ENCODE peak calls at places on chromosomes 16 and 17, in seven cellular contexts. One of them, this sample, is unnamed.

GRCh38 chr16:21684199-21684598 is 20.4 kb downstream of the OTOA start:
- DNase-seq in GM06990: no peak
- DNase-seq in nephron progenitor cell: no peak
- DNase-seq in heart left ventricle: no peak
- DNase-seq in SJSA1: no peak
- DNase-seq in CD8-positive, alpha-beta T cell: no peak
- DNase-seq in D341Med: peak; percentile 50
- DNase-seq in this sample: no peak

GRCh38 chr17:32281011-32281451 is 15.4 kb downstream of the RHBDL3 start:
- DNase-seq in SJSA1: no peak
- DNase-seq in nephron progenitor cell: no peak
- DNase-seq in CD8-positive, alpha-beta T cell: no peak
- DNase-seq in D341Med: peak; percentile 93
- DNase-seq in GM06990: no peak
- DNase-seq in heart left ventricle: peak; percentile 83
- DNase-seq in this sample: no peak

GRCh38 chr16:11612110-11612981 is 25.6 kb upstream of the LITAF start:
- DNase-seq in CD8-positive, alpha-beta T cell: no peak
- DNase-seq in D341Med: no peak
- DNase-seq in GM06990: no peak
- DNase-seq in heart left ventricle: peak; percentile 43
- DNase-seq in SJSA1: no peak
- DNase-seq in nephron progenitor cell: no peak
- DNase-seq in this sample: no peak

GRCh38 chr17:73933871-73934270 is 269.6 kb upstream of the RPL38 start:
- DNase-seq in nephron progenitor cell: no peak
- DNase-seq in heart left ventricle: no peak
- DNase-seq in GM06990: no peak
- DNase-seq in D341Med: no peak
- DNase-seq in SJSA1: no peak
- DNase-seq in CD8-positive, alpha-beta T cell: no peak
- DNase-seq in this sample: no peak

GRCh38 chr16:30005341-30006094 is 5.3 kb downstream of the DOC2A start:
- DNase-seq in CD8-positive, alpha-beta T cell: no peak
- DNase-seq in GM06990: no peak
- DNase-seq in D341Med: peak; percentile 82
- DNase-seq in heart left ventricle: peak; percentile 22
- DNase-seq in nephron progenitor cell: peak; percentile 55
- DNase-seq in SJSA1: peak; percentile 42
- DNase-seq in this sample: peak; percentile 89

GRCh38 chr16:77037696-77038347 is 153.2 kb upstream of the MON1B start:
- DNase-seq in nephron progenitor cell: no peak
- DNase-seq in GM06990: no peak
- DNase-seq in SJSA1: no peak
- DNase-seq in CD8-positive, alpha-beta T cell: no peak
- DNase-seq in heart left ventricle: no peak
- DNase-seq in D341Med: no peak
- DNase-seq in this sample: no peak

GRCh38 chr17:4901648-4902344 is 1.1 kb downstream of the CHRNE start:
- DNase-seq in GM06990: peak; percentile 63
- DNase-seq in nephron progenitor cell: no peak
- DNase-seq in CD8-positive, alpha-beta T cell: no peak
- DNase-seq in D341Med: no peak
- DNase-seq in heart left ventricle: no peak
- DNase-seq in SJSA1: no peak
- DNase-seq in this sample: no peak

GRCh38 chr17:39563476-39563875 is 44.2 kb downstream of the NEUROD2 start:
- DNase-seq in heart left ventricle: no peak
- DNase-seq in SJSA1: no peak
- DNase-seq in GM06990: no peak
- DNase-seq in nephron progenitor cell: peak; percentile 36
- DNase-seq in CD8-positive, alpha-beta T cell: no peak
- DNase-seq in D341Med: peak; percentile 96
- DNase-seq in this sample: no peak

GRCh38 chr16:85460252-85460982 is 152.7 kb upstream of the GSE1 start:
- DNase-seq in GM06990: no peak
- DNase-seq in heart left ventricle: no peak
- DNase-seq in nephron progenitor cell: peak; percentile 49
- DNase-seq in CD8-positive, alpha-beta T cell: no peak
- DNase-seq in SJSA1: no peak
- DNase-seq in D341Med: peak; percentile 72
- DNase-seq in this sample: no peak

GRCh38 chr17:41835800-41836549 is at the start of gene NT5C3B:
- DNase-seq in heart left ventricle: peak; percentile 68
- DNase-seq in CD8-positive, alpha-beta T cell: peak; percentile 50
- DNase-seq in SJSA1: peak; percentile 59
- DNase-seq in D341Med: peak; percentile 99
- DNase-seq in nephron progenitor cell: peak; percentile 78
- DNase-seq in GM06990: peak; percentile 65
- DNase-seq in this sample: peak; percentile 92

GRCh38 chr16:2500634-2500936 is 13.2 kb upstream of the ATP6V0C start:
- DNase-seq in nephron progenitor cell: no peak
- DNase-seq in heart left ventricle: no peak
- DNase-seq in SJSA1: no peak
- DNase-seq in D341Med: no peak
- DNase-seq in GM06990: no peak
- DNase-seq in CD8-positive, alpha-beta T cell: no peak
- DNase-seq in this sample: no peak

GRCh38 chr16:50407351-50407750 is 38.6 kb upstream of the BRD7 start:
- DNase-seq in SJSA1: no peak
- DNase-seq in GM06990: no peak
- DNase-seq in D341Med: no peak
- DNase-seq in heart left ventricle: no peak
- DNase-seq in nephron progenitor cell: no peak
- DNase-seq in CD8-positive, alpha-beta T cell: no peak
- DNase-seq in this sample: no peak

GRCh38 chr16:85187002-85187401 is 74.7 kb upstream of the CIBAR2 start:
- DNase-seq in SJSA1: no peak
- DNase-seq in D341Med: no peak
- DNase-seq in GM06990: no peak
- DNase-seq in CD8-positive, alpha-beta T cell: no peak
- DNase-seq in heart left ventricle: peak; percentile 64
- DNase-seq in nephron progenitor cell: no peak
- DNase-seq in this sample: no peak

GRCh38 chr16:84423416-84423837 is 55.1 kb downstream of the ATP2C2 start:
- DNase-seq in CD8-positive, alpha-beta T cell: no peak
- DNase-seq in heart left ventricle: no peak
- DNase-seq in GM06990: no peak
- DNase-seq in nephron progenitor cell: no peak
- DNase-seq in D341Med: peak; percentile 55
- DNase-seq in SJSA1: peak; percentile 9
- DNase-seq in this sample: peak; percentile 52

GRCh38 chr17:68580236-68580903 is 20.8 kb downstream of the FAM20A start:
- DNase-seq in GM06990: no peak
- DNase-seq in CD8-positive, alpha-beta T cell: no peak
- DNase-seq in nephron progenitor cell: no peak
- DNase-seq in heart left ventricle: no peak
- DNase-seq in D341Med: no peak
- DNase-seq in SJSA1: no peak
- DNase-seq in this sample: no peak

GRCh38 chr17:60600490-60601431 is 768 bp downstream of the PPM1D start:
- DNase-seq in nephron progenitor cell: peak; percentile 72
- DNase-seq in heart left ventricle: peak; percentile 78
- DNase-seq in GM06990: peak; percentile 70
- DNase-seq in CD8-positive, alpha-beta T cell: peak; percentile 26
- DNase-seq in D341Med: peak; percentile 77
- DNase-seq in SJSA1: peak; percentile 92
- DNase-seq in this sample: peak; percentile 63

GRCh38 chr17:20157078-20157360 is 147.9 kb downstream of the SPECC1 start:
- DNase-seq in nephron progenitor cell: peak; percentile 16
- DNase-seq in heart left ventricle: no peak
- DNase-seq in SJSA1: no peak
- DNase-seq in D341Med: no peak
- DNase-seq in GM06990: no peak
- DNase-seq in CD8-positive, alpha-beta T cell: no peak
- DNase-seq in this sample: no peak

GRCh38 chr17:69637399-69638165 is 223.1 kb downstream of the MAP2K6 start:
- DNase-seq in D341Med: no peak
- DNase-seq in GM06990: no peak
- DNase-seq in heart left ventricle: no peak
- DNase-seq in nephron progenitor cell: no peak
- DNase-seq in SJSA1: no peak
- DNase-seq in CD8-positive, alpha-beta T cell: no peak
- DNase-seq in this sample: no peak

GRCh38 chr17:4230142-4230541 is 33.6 kb downstream of the ANKFY1 start:
- DNase-seq in D341Med: no peak
- DNase-seq in SJSA1: peak; percentile 74
- DNase-seq in nephron progenitor cell: no peak
- DNase-seq in CD8-positive, alpha-beta T cell: no peak
- DNase-seq in GM06990: no peak
- DNase-seq in heart left ventricle: peak; percentile 40
- DNase-seq in this sample: no peak

GRCh38 chr17:251531-251930 is 70.1 kb upstream of the DOC2B start:
- DNase-seq in GM06990: no peak
- DNase-seq in nephron progenitor cell: no peak
- DNase-seq in heart left ventricle: peak; percentile 16
- DNase-seq in SJSA1: no peak
- DNase-seq in D341Med: no peak
- DNase-seq in CD8-positive, alpha-beta T cell: no peak
- DNase-seq in this sample: no peak

GRCh38 chr16:9316615-9317014 is 225.2 kb downstream of the HAPSTR1 start:
- DNase-seq in D341Med: no peak
- DNase-seq in CD8-positive, alpha-beta T cell: no peak
- DNase-seq in nephron progenitor cell: no peak
- DNase-seq in SJSA1: no peak
- DNase-seq in GM06990: no peak
- DNase-seq in heart left ventricle: no peak
- DNase-seq in this sample: no peak

GRCh38 chr16:86512301-86512859 is 2.1 kb downstream of the FOXF1 start:
- DNase-seq in CD8-positive, alpha-beta T cell: no peak
- DNase-seq in heart left ventricle: no peak
- DNase-seq in GM06990: no peak
- DNase-seq in D341Med: no peak
- DNase-seq in SJSA1: peak; percentile 85
- DNase-seq in nephron progenitor cell: no peak
- DNase-seq in this sample: no peak

GRCh38 chr16:54136276-54136625 is 150.3 kb downstream of the IRX3 start:
- DNase-seq in CD8-positive, alpha-beta T cell: no peak
- DNase-seq in nephron progenitor cell: no peak
- DNase-seq in D341Med: no peak
- DNase-seq in heart left ventricle: no peak
- DNase-seq in GM06990: no peak
- DNase-seq in SJSA1: no peak
- DNase-seq in this sample: no peak

GRCh38 chr17:63984206-63984605 is 11.5 kb upstream of the SCN4A start:
- DNase-seq in nephron progenitor cell: no peak
- DNase-seq in GM06990: no peak
- DNase-seq in heart left ventricle: no peak
- DNase-seq in SJSA1: no peak
- DNase-seq in D341Med: no peak
- DNase-seq in CD8-positive, alpha-beta T cell: no peak
- DNase-seq in this sample: no peak